ENCODE peak calls at places on chromosomes 3 and 15, in ten cellular contexts. N, D, G, W, J, O, E, I, P and Q are unnamed samples.

GRCh38 chr3:46892285-46893145 is 15.0 kb downstream of the PTH1R start:
- DNase-seq in N (peak; percentile 96), D (peak; percentile 88), G (no peak), W (no peak), J (peak; percentile 73), O (peak; percentile 85), E (peak; percentile 76), I (peak; percentile 71), P (peak; percentile 69), Q (peak; percentile 67)

GRCh38 chr3:49556500-49557275 is 2.4 kb downstream of the BSN start:
- DNase-seq in N (no peak), D (no peak), G (no peak), W (no peak), J (no peak), O (no peak), E (no peak), I (no peak), P (no peak), Q (no peak)

GRCh38 chr3:197125601-197126000 is 96.0 kb upstream of the MELTF start:
- DNase-seq in N (no peak), D (no peak), G (no peak), W (no peak), J (no peak), O (no peak), E (peak; percentile 14), I (no peak), P (no peak), Q (no peak)

GRCh38 chr3:72756900-72757299 is 91.3 kb downstream of the SHQ1 start:
- DNase-seq in N (no peak), D (no peak), G (no peak), W (no peak), J (no peak), O (no peak), E (no peak), I (no peak), P (no peak), Q (no peak)

GRCh38 chr3:176510097-176510496 is 687.2 kb downstream of the TBL1XR1 start:
- DNase-seq in N (no peak), D (no peak), G (no peak), W (no peak), J (no peak), O (no peak), E (no peak), I (no peak), P (no peak), Q (no peak)

GRCh38 chr3:188491276-188491687 is 337.3 kb downstream of the LPP start:
- DNase-seq in N (no peak), D (no peak), G (no peak), W (no peak), J (no peak), O (no peak), E (peak; percentile 48), I (no peak), P (no peak), Q (no peak)

GRCh38 chr3:13834258-13835035 is 45.4 kb downstream of the WNT7A start:
- DNase-seq in N (no peak), D (no peak), G (no peak), W (no peak), J (no peak), O (no peak), E (no peak), I (no peak), P (no peak), Q (no peak)

GRCh38 chr15:77075528-77075927 is 4.6 kb upstream of the TSPAN3 start:
- DNase-seq in N (no peak), D (no peak), G (no peak), W (no peak), J (no peak), O (no peak), E (no peak), I (no peak), P (no peak), Q (no peak)

GRCh38 chr3:124770341-124771082 is 40.3 kb downstream of the UMPS start:
- DNase-seq in N (no peak), D (peak; percentile 73), G (peak; percentile 13), W (no peak), J (no peak), O (no peak), E (peak; percentile 47), I (no peak), P (no peak), Q (no peak)

GRCh38 chr3:69182588-69183299 is 60.3 kb upstream of the LMOD3 start:
- DNase-seq in N (no peak), D (no peak), G (no peak), W (no peak), J (no peak), O (no peak), E (peak; percentile 74), I (no peak), P (no peak), Q (no peak)

GRCh38 chr15:99252326-99252725 is 1.0 kb downstream of the LRRC28 start:
- DNase-seq in N (no peak), D (no peak), G (no peak), W (no peak), J (no peak), O (no peak), E (no peak), I (no peak), P (no peak), Q (peak; percentile 28)

GRCh38 chr3:116561529-116561928 is 116.2 kb upstream of the LSAMP start:
- DNase-seq in N (peak; percentile 6), D (no peak), G (no peak), W (no peak), J (no peak), O (no peak), E (no peak), I (no peak), P (no peak), Q (no peak)

GRCh38 chr15:100601158-100601557 is 826 bp downstream of the LINS1 start:
- DNase-seq in N (no peak), D (no peak), G (no peak), W (peak; percentile 36), J (no peak), O (no peak), E (peak; percentile 31), I (no peak), P (no peak), Q (peak; percentile 30)

GRCh38 chr15:40118473-40118872 is 9.8 kb upstream of the BMF start:
- DNase-seq in N (no peak), D (no peak), G (no peak), W (no peak), J (no peak), O (no peak), E (no peak), I (no peak), P (no peak), Q (no peak)

GRCh38 chr15:49831206-49831965 is 210.5 kb downstream of the DTWD1 start:
- DNase-seq in N (no peak), D (peak; percentile 53), G (no peak), W (no peak), J (no peak), O (no peak), E (peak; percentile 93), I (no peak), P (no peak), Q (no peak)

GRCh38 chr15:69548367-69548766 is 95.7 kb downstream of the RPLP1 start:
- DNase-seq in N (no peak), D (no peak), G (no peak), W (no peak), J (no peak), O (no peak), E (no peak), I (no peak), P (no peak), Q (no peak)

GRCh38 chr3:194224937-194225422 is 89.0 kb downstream of the HES1 start:
- DNase-seq in N (peak; percentile 51), D (no peak), G (no peak), W (no peak), J (no peak), O (no peak), E (no peak), I (no peak), P (no peak), Q (no peak)

GRCh38 chr3:177679568-177680441 is 482.5 kb upstream of the TBL1XR1 start:
- DNase-seq in N (no peak), D (no peak), G (no peak), W (no peak), J (no peak), O (no peak), E (peak; percentile 86), I (no peak), P (no peak), Q (no peak)

GRCh38 chr3:9399746-9400145 is 2.3 kb downstream of the SETD5 start:
- DNase-seq in N (peak; percentile 47), D (peak; percentile 89), G (peak; percentile 47), W (no peak), J (peak; percentile 53), O (peak; percentile 43), E (peak; percentile 96), I (peak; percentile 75), P (peak; percentile 78), Q (peak; percentile 65)

GRCh38 chr3:161559177-161559998 is 62.8 kb downstream of the OTOL1 start:
- DNase-seq in N (peak; percentile 50), D (no peak), G (no peak), W (no peak), J (peak; percentile 17), O (no peak), E (peak; percentile 55), I (no peak), P (peak; percentile 43), Q (no peak)

GRCh38 chr15:30919877-30920550 is 16.3 kb downstream of the FAN1 start:
- DNase-seq in N (no peak), D (no peak), G (no peak), W (no peak), J (no peak), O (no peak), E (no peak), I (no peak), P (no peak), Q (no peak)

GRCh38 chr15:99425666-99426301 is 140.0 kb upstream of the MEF2A start:
- DNase-seq in N (no peak), D (peak; percentile 62), G (no peak), W (no peak), J (no peak), O (no peak), E (peak; percentile 63), I (no peak), P (no peak), Q (no peak)